ENCODE peak calls at places on chromosomes 1 and 21, in eight cellular contexts. Y is fibroblast of lung; L is CD8-positive, alpha-beta T cell; Q is AG09309; T is AG04450; C is GM12864; O is cardiac fibroblast; N is heart left ventricle. E is an unnamed sample.

GRCh38 chr1:234093741-234094140 is 189.3 kb downstream of the SLC35F3 start:
- DNase-seq in Y (peak; percentile 9), L (no peak), Q (no peak), T (no peak), C (no peak), O (no peak), N (peak; percentile 25), E (no peak)

GRCh38 chr1:41282679-41283317 is 40.7 kb upstream of the SCMH1 start:
- DNase-seq in Y (peak; percentile 20), L (no peak), Q (no peak), T (no peak), C (no peak), O (peak; percentile 22), N (no peak), E (no peak)

GRCh38 chr1:35031103-35031452 is 667 bp downstream of the ZMYM6 start:
- DNase-seq in Y (peak; percentile 60), L (peak; percentile 34), Q (no peak), T (no peak), C (no peak), O (peak; percentile 61), N (peak; percentile 11), E (peak; percentile 85)

GRCh38 chr1:227948493-227949260 is 945 bp upstream of the WNT9A start:
- DNase-seq in Y (no peak), L (no peak), Q (no peak), T (no peak), C (no peak), O (no peak), N (peak; percentile 11), E (no peak)

GRCh38 chr1:159941139-159941866 is 4.1 kb downstream of the IGSF9 start:
- DNase-seq in Y (no peak), L (no peak), Q (no peak), T (no peak), C (no peak), O (no peak), N (no peak), E (no peak)

GRCh38 chr1:161258439-161259386 is at the start of gene PCP4L1:
- DNase-seq in Y (peak; percentile 58), L (no peak), Q (no peak), T (no peak), C (no peak), O (peak; percentile 67), N (peak; percentile 47), E (peak; percentile 85)

GRCh38 chr1:8213136-8213535 is 104.8 kb upstream of the SLC45A1 start:
- DNase-seq in Y (no peak), L (no peak), Q (no peak), T (no peak), C (no peak), O (no peak), N (no peak), E (no peak)

GRCh38 chr1:64691631-64692030 is 53.2 kb upstream of the RAVER2 start:
- DNase-seq in Y (peak; percentile 54), L (no peak), Q (no peak), T (no peak), C (no peak), O (peak; percentile 63), N (no peak), E (no peak)

DNA sequence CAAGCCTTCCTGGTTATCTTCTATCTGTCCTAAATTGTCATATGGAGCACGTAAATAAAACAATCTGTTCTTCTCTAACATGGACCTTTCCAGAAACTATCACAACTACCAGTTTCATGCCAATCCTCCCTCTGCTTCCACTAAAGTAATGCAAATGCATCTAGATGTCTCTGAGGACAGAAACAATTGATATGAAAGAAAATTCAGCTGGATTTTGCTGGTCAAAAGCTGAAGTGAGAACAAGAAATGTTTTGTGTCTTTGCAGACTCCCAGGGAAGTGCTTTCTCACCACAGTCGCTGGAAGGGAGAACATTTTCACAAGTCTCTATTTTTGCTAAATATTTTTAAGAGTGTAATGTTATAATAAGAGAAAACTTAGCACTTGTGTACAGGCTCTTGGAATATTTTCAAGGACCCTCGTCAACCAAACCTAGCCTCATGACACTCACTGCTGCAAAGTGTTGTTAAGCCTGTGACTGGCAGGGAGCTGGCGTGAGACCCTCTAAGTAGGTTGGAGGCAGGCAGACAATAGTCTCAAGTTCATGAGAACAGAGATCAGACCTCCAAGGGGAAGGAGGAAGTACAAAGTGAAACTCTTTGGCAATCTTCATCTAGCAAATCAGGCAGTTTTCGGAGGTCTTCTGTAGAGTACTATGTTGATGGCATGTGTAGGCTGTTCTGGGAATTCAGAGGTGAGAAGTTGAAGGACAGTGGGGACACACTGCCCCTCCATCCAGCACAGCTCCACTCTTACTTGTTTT is 38.8 kb downstream of the DNASE2B start:
- DNase-seq in Y (no peak), L (no peak), Q (no peak), T (no peak), C (no peak), O (no peak), N (no peak), E (no peak)
- H3K4me3 ChIP-seq in Y (no peak overlapping the region), L (peak overlapping the region; percentile 31), Q (no peak overlapping the region), T (no peak overlapping the region), C (no peak overlapping the region), O (no peak overlapping the region), N (no peak overlapping the region), E (no peak overlapping the region)

GRCh38 chr21:43939443-43940328 is 72.4 kb upstream of the TRAPPC10 start:
- DNase-seq in Y (no peak), L (no peak), Q (no peak), T (no peak), C (no peak), O (no peak), N (no peak), E (no peak)
- H3K4me3 ChIP-seq in Y (no peak overlapping the region), L (no peak overlapping the region), Q (no peak overlapping the region), T (no peak overlapping the region), C (no peak overlapping the region), O (no peak overlapping the region), N (peak overlapping the region; percentile 43), E (no peak overlapping the region)

GRCh38 chr1:109986054-109986444 is 1.5 kb downstream of the AHCYL1 start:
- DNase-seq in Y (no peak), L (no peak), Q (no peak), T (no peak), C (no peak), O (no peak), N (no peak), E (no peak)
- H3K4me3 ChIP-seq in Y (peak overlapping the region; percentile 89), L (peak overlapping the region; percentile 75), Q (peak overlapping the region; percentile 84), T (peak overlapping the region; percentile 86), C (peak overlapping the region; percentile 72), O (peak overlapping the region; percentile 77), N (peak overlapping the region; percentile 91), E (no peak overlapping the region)

DNA sequence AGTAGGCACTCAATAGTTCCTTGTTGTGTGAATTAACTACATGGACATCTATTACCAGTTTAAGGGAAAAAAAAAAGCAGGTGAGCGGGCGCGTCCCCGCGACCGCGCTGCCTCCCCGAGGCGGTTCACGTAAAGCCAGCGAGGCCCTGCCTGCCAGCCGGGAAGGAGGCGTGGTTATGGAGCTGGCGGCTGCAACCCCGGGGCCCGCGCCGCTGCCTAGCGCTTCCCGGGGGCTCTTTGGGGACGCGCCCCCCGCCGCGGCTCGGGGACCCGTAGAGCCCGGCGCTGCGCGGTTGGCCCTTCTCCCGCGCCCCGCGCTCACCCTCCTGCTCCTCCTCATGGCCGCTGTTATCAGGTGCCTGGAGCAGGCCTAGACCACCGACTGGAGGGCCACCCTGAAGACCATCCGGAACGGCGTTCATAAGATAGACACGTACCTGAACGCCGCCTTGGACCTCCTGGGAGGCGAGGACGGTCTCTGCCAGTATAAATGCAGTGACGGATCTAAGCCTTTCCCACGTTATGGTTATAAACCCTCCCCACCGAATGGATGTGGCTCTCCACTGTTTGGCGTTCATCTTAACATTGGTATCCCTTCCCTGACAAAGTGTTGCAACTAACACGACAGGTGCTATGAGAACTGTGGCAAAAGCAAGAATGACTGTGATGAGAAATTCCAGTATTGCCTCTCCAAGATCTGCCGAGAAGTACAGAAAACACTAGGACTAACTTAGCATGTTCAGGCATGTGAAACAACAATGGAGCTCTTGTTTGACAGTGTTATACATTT is 2.6 kb upstream of the CC2D1B start:
- DNase-seq in Y (peak; percentile 46), L (peak; percentile 34), Q (no peak), T (no peak), C (no peak), O (peak; percentile 38), N (peak; percentile 39), E (peak; percentile 85)
- H3K4me3 ChIP-seq in Y (peak overlapping the region; percentile 60), L (peak overlapping the region; percentile 45), Q (no peak overlapping the region), T (peak overlapping the region; percentile 41), C (peak overlapping the region; percentile 59), O (peak overlapping the region; percentile 27), N (peak overlapping the region; percentile 52), E (peak overlapping the region; percentile 11)

GRCh38 chr1:150505431-150505830 is 2.5 kb upstream of the ECM1 start:
- DNase-seq in Y (no peak), L (no peak), Q (no peak), T (no peak), C (no peak), O (no peak), N (no peak), E (no peak)
- H3K4me3 ChIP-seq in Y (no peak overlapping the region), L (no peak overlapping the region), Q (no peak overlapping the region), T (no peak overlapping the region), C (no peak overlapping the region), O (no peak overlapping the region), N (no peak overlapping the region), E (no peak overlapping the region)

GRCh38 chr1:89725676-89726075 is 92.8 kb downstream of the LRRC8C start:
- DNase-seq in Y (no peak), L (no peak), Q (no peak), T (no peak), C (no peak), O (no peak), N (no peak), E (no peak)

GRCh38 chr1:89723863-89724262 is 90.9 kb downstream of the LRRC8C start:
- DNase-seq in Y (peak; percentile 29), L (no peak), Q (no peak), T (no peak), C (no peak), O (peak; percentile 74), N (no peak), E (no peak)

GRCh38 chr1:89723144-89723543 is 90.2 kb downstream of the LRRC8C start:
- DNase-seq in Y (no peak), L (no peak), Q (no peak), T (no peak), C (no peak), O (no peak), N (no peak), E (no peak)

GRCh38 chr1:89725016-89725380 is 92.1 kb downstream of the LRRC8C start:
- DNase-seq in Y (peak; percentile 83), L (no peak), Q (peak; percentile 62), T (peak; percentile 81), C (no peak), O (peak; percentile 95), N (no peak), E (no peak)

DNA sequence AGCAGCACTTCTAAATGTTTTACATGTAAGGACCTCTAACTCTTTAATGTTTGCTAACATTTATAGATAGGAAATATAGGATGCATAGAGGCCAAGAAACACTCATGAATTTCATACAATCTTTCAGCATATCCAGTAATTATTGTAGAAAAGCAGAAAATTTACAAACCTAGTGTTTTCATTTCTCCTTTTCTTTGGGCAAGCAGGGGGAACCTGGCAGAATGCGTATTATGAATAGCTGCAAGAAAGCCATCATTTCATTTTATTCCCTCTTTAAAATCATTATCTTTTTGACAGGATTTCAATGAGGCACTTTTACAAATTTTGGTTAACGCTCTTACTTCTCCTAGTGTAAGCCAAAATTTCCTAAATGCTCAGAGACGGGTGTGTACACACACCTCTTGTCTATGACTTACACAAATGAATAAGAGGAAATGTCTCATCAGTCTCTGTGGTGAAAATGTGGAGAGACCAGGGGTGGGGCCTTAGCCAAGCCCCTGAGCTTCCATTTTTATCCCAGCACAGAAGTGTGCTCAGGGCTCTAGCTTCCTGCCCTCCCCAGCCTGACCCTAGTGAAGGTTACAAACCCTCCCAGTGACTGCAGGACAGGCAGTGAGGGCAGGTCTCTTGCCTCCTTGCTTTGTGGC is 91.6 kb downstream of the LRRC8C start:
- DNase-seq in Y (peak; percentile 62), L (no peak), Q (no peak), T (no peak), C (peak; percentile 36), O (peak; percentile 93), N (peak; percentile 57), E (no peak)
- H3K4me3 ChIP-seq in Y (no peak overlapping the region), L (no peak overlapping the region), Q (no peak overlapping the region), T (no peak overlapping the region), C (no peak overlapping the region), O (no peak overlapping the region), N (no peak overlapping the region), E (no peak overlapping the region)